ENCODE peak calls at places on chromosomes 3 and 15, in five cellular contexts. M is T-cell; J is CD4-positive, alpha-beta T cell; X is T-helper 9 cell; B is HS-27A. E is an unnamed sample.

GRCh38 chr3:16548721-16549120 is 35.2 kb upstream of the RFTN1 start:
- DNase-seq in M (no peak), J (no peak), X (no peak), B (peak; percentile 45), E (no peak)

GRCh38 chr15:101276501-101277037 is 716 bp downstream of the SELENOS start:
- DNase-seq in M (no peak), J (no peak), X (no peak), B (no peak), E (no peak)

GRCh38 chr3:150956376-150956775 is 16.2 kb downstream of the CLRN1 start:
- DNase-seq in M (no peak), J (no peak), X (no peak), B (no peak), E (no peak)

GRCh38 chr3:63910873-63911272 is 1.3 kb downstream of the SCAANT1 start:
- DNase-seq in M (peak; percentile 8), J (no peak), X (no peak), B (no peak), E (no peak)

GRCh38 chr3:42704136-42704841 is 1.7 kb upstream of the HHATL start:
- DNase-seq in M (no peak), J (no peak), X (no peak), B (no peak), E (no peak)

GRCh38 chr3:139772539-139773500 is 95.0 kb upstream of the NMNAT3 start:
- DNase-seq in M (no peak), J (no peak), X (no peak), B (no peak), E (no peak)

GRCh38 chr3:65170357-65171090 is 482.7 kb upstream of the ADAMTS9 start:
- DNase-seq in M (no peak), J (no peak), X (no peak), B (peak; percentile 15), E (no peak)

GRCh38 chr15:74618841-74619596 is 3.4 kb downstream of the CLK3 start:
- DNase-seq in M (no peak), J (no peak), X (no peak), B (no peak), E (no peak)

GRCh38 chr3:57221883-57222282 is 5.6 kb upstream of the APPL1 start:
- DNase-seq in M (no peak), J (no peak), X (no peak), B (no peak), E (no peak)

GRCh38 chr15:38886315-38887163 is 321.9 kb upstream of the RASGRP1 start:
- DNase-seq in M (no peak), J (no peak), X (no peak), B (peak; percentile 55), E (no peak)

GRCh38 chr15:42131826-42132806 is 24.3 kb downstream of the PLA2G4F start:
- DNase-seq in M (no peak), J (no peak), X (no peak), B (no peak), E (no peak)

GRCh38 chr3:6088433-6088832 is 772.5 kb upstream of the GRM7 start:
- DNase-seq in M (no peak), J (no peak), X (no peak), B (no peak), E (no peak)

GRCh38 chr3:63891518-63891917 is 20.7 kb downstream of the SCAANT1 start:
- DNase-seq in M (no peak), J (no peak), X (no peak), B (no peak), E (no peak)

GRCh38 chr3:42123012-42123581 is 31.9 kb downstream of the TRAK1 start:
- DNase-seq in M (no peak), J (no peak), X (no peak), B (no peak), E (no peak)

GRCh38 chr15:41797194-41797593 is 22.9 kb downstream of the MAPKBP1 start:
- DNase-seq in M (no peak), J (no peak), X (no peak), B (no peak), E (no peak)

GRCh38 chr15:69628256-69629093 is 175.9 kb downstream of the RPLP1 start:
- DNase-seq in M (no peak), J (no peak), X (no peak), B (no peak), E (no peak)

GRCh38 chr15:34644061-34644460 is 60.6 kb upstream of the GOLGA8B start:
- DNase-seq in M (no peak), J (no peak), X (no peak), B (peak; percentile 56), E (no peak)

GRCh38 chr3:28859897-28860296 is 421.0 kb upstream of the RBMS3 start:
- DNase-seq in M (no peak), J (no peak), X (no peak), B (peak; percentile 9), E (no peak)

GRCh38 chr3:127456471-127457093 is 134.0 kb downstream of the TPRA1 start:
- DNase-seq in M (no peak), J (no peak), X (no peak), B (no peak), E (no peak)